ENCODE peak calls at places on chromosome 1, in nine cellular contexts. J, K, I, W, O, Z, D, V and C are unnamed samples.

GRCh38 chr1:40983286-40983685 is 3.8 kb downstream of the CTPS1 start:
- DNase-seq in J (no peak), K (no peak), I (no peak), W (no peak), O (no peak), Z (no peak), D (no peak), V (peak; percentile 34), C (no peak)

GRCh38 chr1:27299385-27300252 is 22.3 kb upstream of the TMEM222 start:
- DNase-seq in J (peak; percentile 67), K (peak; percentile 86), I (peak; percentile 65), W (peak; percentile 85), O (peak; percentile 99), Z (peak; percentile 54), D (no peak), V (peak; percentile 99), C (peak; percentile 86)

GRCh38 chr1:229432905-229433304 is 989 bp downstream of the ACTA1 start:
- DNase-seq in J (no peak), K (no peak), I (no peak), W (no peak), O (no peak), Z (no peak), D (no peak), V (no peak), C (no peak)

GRCh38 chr1:33372162-33372561 is 51.3 kb upstream of the A3GALT2 start:
- DNase-seq in J (no peak), K (no peak), I (no peak), W (no peak), O (no peak), Z (no peak), D (no peak), V (no peak), C (no peak)

GRCh38 chr1:110605901-110606783 is at the start of gene KCNA2:
- DNase-seq in J (peak; percentile 53), K (no peak), I (no peak), W (no peak), O (no peak), Z (no peak), D (peak; percentile 50), V (peak; percentile 32), C (peak; percentile 56)

GRCh38 chr1:216057947-216058346 is 365.3 kb downstream of the USH2A start:
- DNase-seq in J (no peak), K (no peak), I (no peak), W (no peak), O (no peak), Z (no peak), D (no peak), V (no peak), C (no peak)

GRCh38 chr1:177021741-177022140 is 142.8 kb downstream of the ASTN1 start:
- DNase-seq in J (no peak), K (no peak), I (no peak), W (no peak), O (no peak), Z (no peak), D (no peak), V (no peak), C (no peak)

GRCh38 chr1:206737729-206738222 is 32.8 kb upstream of the IL19 start:
- DNase-seq in J (no peak), K (no peak), I (no peak), W (no peak), O (no peak), Z (no peak), D (no peak), V (no peak), C (peak; percentile 61)

GRCh38 chr1:172449012-172449584 is 5.2 kb upstream of the PIGC start:
- DNase-seq in J (no peak), K (no peak), I (no peak), W (no peak), O (peak; percentile 42), Z (no peak), D (no peak), V (peak; percentile 23), C (no peak)

GRCh38 chr1:166692354-166692753 is 146.9 kb upstream of the POGK start:
- DNase-seq in J (no peak), K (no peak), I (no peak), W (no peak), O (no peak), Z (no peak), D (no peak), V (no peak), C (no peak)

GRCh38 chr1:167922023-167922422 is 8.1 kb upstream of the ADCY10 start:
- DNase-seq in J (no peak), K (no peak), I (no peak), W (no peak), O (no peak), Z (no peak), D (no peak), V (peak; percentile 65), C (no peak)

GRCh38 chr1:24386241-24386640 is 27.3 kb downstream of the STPG1 start:
- DNase-seq in J (no peak), K (no peak), I (no peak), W (no peak), O (no peak), Z (no peak), D (no peak), V (peak; percentile 50), C (no peak)

GRCh38 chr1:19398309-19398760 is 86.2 kb downstream of the SLC66A1 start:
- DNase-seq in J (no peak), K (peak; percentile 53), I (no peak), W (peak; percentile 76), O (peak; percentile 99), Z (no peak), D (no peak), V (peak; percentile 99), C (no peak)
- H3K27ac ChIP-seq in J (no peak overlapping the region), K (peak overlapping the region; percentile 13), I (no peak overlapping the region), W (peak overlapping the region; percentile 77), O (peak overlapping the region; percentile 84), Z (peak overlapping the region; percentile 73), D (no peak overlapping the region), V (peak overlapping the region; percentile 97), C (no peak overlapping the region)

GRCh38 chr1:8406011-8406410 is 88.1 kb downstream of the SLC45A1 start:
- DNase-seq in J (no peak), K (no peak), I (no peak), W (no peak), O (no peak), Z (no peak), D (no peak), V (no peak), C (no peak)

GRCh38 chr1:8409107-8409506 is 91.2 kb downstream of the SLC45A1 start:
- DNase-seq in J (no peak), K (no peak), I (no peak), W (no peak), O (peak; percentile 55), Z (no peak), D (no peak), V (peak; percentile 79), C (no peak)

GRCh38 chr1:8408151-8408839 is 90.4 kb downstream of the SLC45A1 start:
- DNase-seq in J (peak; percentile 66), K (peak; percentile 91), I (peak; percentile 90), W (peak; percentile 86), O (peak; percentile 74), Z (peak; percentile 80), D (no peak), V (peak; percentile 80), C (peak; percentile 88)

GRCh38 chr1:8407652-8408051 is 89.7 kb downstream of the SLC45A1 start:
- DNase-seq in J (no peak), K (no peak), I (no peak), W (no peak), O (no peak), Z (no peak), D (no peak), V (no peak), C (no peak)

DNA sequence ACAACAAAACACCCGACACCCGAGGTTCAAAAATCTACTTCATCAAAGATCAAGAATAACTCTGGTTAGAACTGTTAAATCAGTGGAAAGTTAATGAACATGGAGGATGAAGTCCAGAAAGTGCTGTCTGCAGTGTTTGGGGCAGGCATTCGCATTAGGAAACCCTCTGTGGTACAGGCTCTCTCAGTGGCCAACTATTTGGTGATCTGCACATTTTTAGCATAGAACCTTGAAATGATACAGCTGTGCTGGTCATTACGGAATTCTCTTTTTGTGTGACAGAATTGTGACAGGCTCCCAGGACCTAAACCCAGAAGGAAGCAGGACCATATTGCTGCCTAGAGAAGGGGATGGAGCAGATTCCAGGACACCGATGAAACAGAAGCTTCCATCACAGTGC is 89.0 kb downstream of the SLC45A1 start:
- DNase-seq in J (no peak), K (no peak), I (no peak), W (no peak), O (no peak), Z (no peak), D (no peak), V (no peak), C (no peak)
- H3K4me3 ChIP-seq in J (no peak overlapping the region), K (no peak overlapping the region), I (no peak overlapping the region), W (no peak overlapping the region), O (no peak overlapping the region), Z (no peak overlapping the region), D (no peak overlapping the region), V (no peak overlapping the region), C (no peak overlapping the region)

DNA sequence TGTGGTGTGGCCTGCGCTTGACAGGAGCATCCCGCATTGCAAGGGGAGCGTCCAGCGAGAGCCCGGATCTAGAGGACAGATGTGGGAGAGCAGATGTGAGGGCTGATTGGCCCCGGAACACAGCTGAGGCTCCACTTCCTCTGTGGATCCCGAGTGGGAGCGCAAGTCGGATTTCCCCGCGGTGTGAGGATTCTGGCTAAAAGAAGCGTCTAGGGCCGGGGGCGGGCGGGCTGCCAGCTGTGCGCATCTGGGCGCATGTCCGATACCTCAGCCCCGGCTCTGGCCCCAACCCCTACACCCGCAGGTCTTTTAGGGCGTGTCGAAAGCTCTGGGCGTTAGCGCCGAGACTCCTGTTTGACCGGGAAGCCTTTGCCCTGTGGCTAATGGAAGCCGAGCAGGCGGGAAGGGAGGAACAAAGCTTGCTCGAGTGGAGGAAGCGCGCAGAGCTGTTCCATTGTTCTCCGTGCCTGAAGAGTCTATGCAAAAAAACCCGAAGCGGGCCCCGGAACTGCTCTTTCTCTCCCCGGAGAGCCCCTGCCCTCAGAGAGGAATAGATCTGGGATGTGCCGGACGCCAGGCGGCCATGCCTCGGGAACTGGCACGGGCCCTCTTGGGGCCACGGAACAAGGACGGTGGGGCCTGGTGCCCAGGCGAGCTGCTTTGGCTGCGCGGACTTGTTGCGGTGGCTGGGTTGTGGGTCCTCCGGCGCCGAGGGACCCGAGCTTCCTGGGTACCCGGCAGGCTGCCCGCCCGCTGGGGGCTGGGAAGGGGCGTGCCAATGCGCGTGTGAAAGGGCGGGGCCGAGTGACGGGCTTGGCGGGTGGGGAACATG is 111.1 kb downstream of the NAV1 start:
- DNase-seq in J (peak; percentile 88), K (peak; percentile 83), I (peak; percentile 40), W (peak; percentile 63), O (peak; percentile 65), Z (peak; percentile 85), D (no peak), V (peak; percentile 88), C (peak; percentile 94)
- H3K27ac ChIP-seq in J (peak overlapping the region; percentile 89), K (peak overlapping the region; percentile 74), I (no peak overlapping the region), W (peak overlapping the region; percentile 45), O (peak overlapping the region; percentile 13), Z (peak overlapping the region; percentile 59), D (no peak overlapping the region), V (peak overlapping the region; percentile 76), C (no peak overlapping the region)

DNA sequence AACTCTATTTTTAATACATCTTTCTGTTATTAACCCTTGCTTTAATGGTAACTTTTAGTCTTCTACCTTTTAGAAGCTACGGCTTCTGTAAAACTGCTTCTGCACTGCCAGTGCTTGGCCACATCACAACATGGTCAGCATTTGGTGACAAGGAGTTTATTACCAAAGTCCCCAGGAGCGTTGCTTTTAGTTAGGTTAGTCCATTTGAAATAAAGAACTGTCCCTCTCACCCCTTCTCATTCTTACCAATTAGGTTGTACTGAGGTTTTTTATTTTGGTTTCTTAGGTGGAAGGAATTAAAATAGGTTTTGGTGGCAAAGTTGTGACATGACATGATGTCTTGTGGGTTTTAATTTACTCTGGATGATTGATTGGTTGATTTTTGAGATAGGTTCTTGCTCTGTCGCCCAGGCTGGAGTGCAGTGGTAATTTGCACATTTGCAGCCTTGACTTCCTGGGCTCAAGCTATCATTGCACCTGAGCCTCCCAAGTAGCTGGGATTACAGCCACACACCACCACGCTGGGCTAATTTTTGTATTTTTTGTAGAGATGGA is 39.2 kb downstream of the SPEN start:
- DNase-seq in J (no peak), K (no peak), I (no peak), W (no peak), O (no peak), Z (no peak), D (no peak), V (no peak), C (no peak)
- H3K4me3 ChIP-seq in J (peak overlapping the region; percentile 61), K (peak overlapping the region; percentile 35), I (no peak overlapping the region), W (peak overlapping the region; percentile 30), O (peak overlapping the region; percentile 47), Z (peak overlapping the region; percentile 30), D (peak overlapping the region; percentile 23), V (peak overlapping the region; percentile 58), C (peak overlapping the region; percentile 47)